ENCODE peak calls at places on chromosomes 13 and 19, in ten cellular contexts. Q is upper lobe of right lung, Z is fibroblast of lung, Y is sigmoid colon, A is cardiac muscle cell, R is lower lobe of right lung, L is OCI-LY7, D is tibial nerve, E is right lobe of liver, N is breast epithelium. M is an unnamed sample.
A peak's percentile ranks its signal among the peaks of the same experiment; 100 is the strongest.

GRCh38 chr19:19624032-19624570 is 3.9 kb downstream of the LPAR2 start:
- DNase-seq in D (no peak), N (no peak), A (no peak), R (no peak), L (no peak), Y (no peak), E (no peak), Z (no peak), Q (no peak), M (no peak)

GRCh38 chr13:61045197-61045596 is 370.5 kb downstream of the PCDH20 start:
- DNase-seq in L (no peak), A (no peak), E (no peak), R (no peak), N (no peak), Y (no peak), Q (no peak), D (no peak), Z (no peak), M (no peak)

GRCh38 chr13:35471466-35472307 is 4.8 kb downstream of the MAB21L1 start:
- DNase-seq in Y (no peak), Z (peak; percentile 33), A (peak; percentile 17), L (no peak), N (no peak), R (no peak), D (no peak), Q (no peak), E (no peak), M (no peak)

GRCh38 chr13:34941835-34942731 is at the start of gene NBEA:
- DNase-seq in D (peak; percentile 17), L (peak; percentile 81), Z (peak; percentile 60), Q (peak; percentile 89), Y (peak; percentile 85), A (peak; percentile 62), R (peak; percentile 77), E (peak; percentile 56), N (peak; percentile 63), M (peak; percentile 77)

GRCh38 chr13:33554919-33555791 is 262.8 kb upstream of the RFC3 start:
- DNase-seq in L (no peak), A (peak; percentile 20), R (no peak), Y (no peak), Z (peak; percentile 24), N (no peak), E (no peak), D (no peak), Q (no peak), M (no peak)

GRCh38 chr19:21749090-21749489 is 18.3 kb downstream of the ZNF100 start:
- DNase-seq in E (no peak), L (no peak), R (no peak), Z (no peak), Q (no peak), Y (no peak), D (no peak), N (no peak), A (peak; percentile 25), M (no peak)

GRCh38 chr19:33282036-33282686 is 20.2 kb downstream of the CEBPA start:
- DNase-seq in A (no peak), Y (no peak), Q (no peak), L (no peak), E (peak; percentile 68), D (no peak), R (no peak), Z (no peak), N (no peak), M (no peak)

GRCh38 chr13:112434032-112434431 is 57.9 kb downstream of the SPACA7 start:
- DNase-seq in D (no peak), E (no peak), R (no peak), L (no peak), Y (no peak), Z (no peak), Q (no peak), A (no peak), N (no peak), M (no peak)

GRCh38 chr13:67063036-67063435 is 167.1 kb downstream of the PCDH9 start:
- DNase-seq in L (no peak), Z (no peak), Q (no peak), N (peak; percentile 20), Y (no peak), D (no peak), R (no peak), A (no peak), E (no peak), M (no peak)

GRCh38 chr13:26324294-26324693 is 70.4 kb downstream of the CDK8 start:
- DNase-seq in Q (no peak), L (no peak), Y (no peak), R (no peak), N (no peak), A (no peak), D (no peak), E (no peak), Z (no peak), M (no peak)

GRCh38 chr13:50386527-50387123 is 371.4 kb downstream of the KCNRG start:
- DNase-seq in N (no peak), L (no peak), E (peak; percentile 57), Q (no peak), A (peak; percentile 58), Z (peak; percentile 85), R (no peak), D (no peak), Y (no peak), M (peak; percentile 25)

GRCh38 chr19:18364826-18365528 is 21.0 kb upstream of the GDF15 start:
- DNase-seq in Z (peak; percentile 100), Q (peak; percentile 86), N (peak; percentile 90), A (peak; percentile 100), L (peak; percentile 26), E (peak; percentile 82), R (peak; percentile 78), Y (peak; percentile 87), D (no peak), M (peak; percentile 42)

GRCh38 chr13:97395437-97396136 is 38.4 kb upstream of the RAP2A start:
- DNase-seq in R (no peak), L (no peak), Z (peak; percentile 55), E (no peak), Y (no peak), A (peak; percentile 40), D (no peak), Q (no peak), N (no peak), M (no peak)

GRCh38 chr13:20002766-20003165 is 44.2 kb downstream of the ZMYM2 start:
- DNase-seq in L (no peak), Z (no peak), R (no peak), Y (no peak), D (no peak), E (no peak), A (no peak), Q (no peak), N (no peak), M (no peak)

GRCh38 chr13:44159633-44160279 is 213.9 kb upstream of the SERP2 start:
- DNase-seq in A (no peak), E (no peak), R (no peak), N (peak; percentile 58), Z (no peak), L (no peak), D (no peak), Y (no peak), Q (no peak), M (no peak)

GRCh38 chr13:49976314-49977258 is 20.3 kb upstream of the TRIM13 start:
- DNase-seq in E (peak; percentile 66), N (no peak), A (peak; percentile 84), Y (peak; percentile 79), R (peak; percentile 79), D (peak; percentile 65), L (peak; percentile 87), Q (peak; percentile 76), Z (peak; percentile 77), M (peak; percentile 56)

GRCh38 chr19:5103061-5103701 is 134.3 kb downstream of the KDM4B start:
- DNase-seq in Y (peak; percentile 83), Q (no peak), D (peak; percentile 32), A (peak; percentile 54), E (peak; percentile 92), N (no peak), Z (peak; percentile 67), R (no peak), L (no peak), M (peak; percentile 61)
- H3K27ac ChIP-seq in Y (peak overlapping the region; percentile 44), Q (no peak overlapping the region), D (peak overlapping the region; percentile 41), A (peak overlapping the region; percentile 26), E (peak overlapping the region; percentile 49), N (peak overlapping the region; percentile 30), Z (no peak overlapping the region), R (no peak overlapping the region), L (no peak overlapping the region), M (peak overlapping the region; percentile 77)

DNA sequence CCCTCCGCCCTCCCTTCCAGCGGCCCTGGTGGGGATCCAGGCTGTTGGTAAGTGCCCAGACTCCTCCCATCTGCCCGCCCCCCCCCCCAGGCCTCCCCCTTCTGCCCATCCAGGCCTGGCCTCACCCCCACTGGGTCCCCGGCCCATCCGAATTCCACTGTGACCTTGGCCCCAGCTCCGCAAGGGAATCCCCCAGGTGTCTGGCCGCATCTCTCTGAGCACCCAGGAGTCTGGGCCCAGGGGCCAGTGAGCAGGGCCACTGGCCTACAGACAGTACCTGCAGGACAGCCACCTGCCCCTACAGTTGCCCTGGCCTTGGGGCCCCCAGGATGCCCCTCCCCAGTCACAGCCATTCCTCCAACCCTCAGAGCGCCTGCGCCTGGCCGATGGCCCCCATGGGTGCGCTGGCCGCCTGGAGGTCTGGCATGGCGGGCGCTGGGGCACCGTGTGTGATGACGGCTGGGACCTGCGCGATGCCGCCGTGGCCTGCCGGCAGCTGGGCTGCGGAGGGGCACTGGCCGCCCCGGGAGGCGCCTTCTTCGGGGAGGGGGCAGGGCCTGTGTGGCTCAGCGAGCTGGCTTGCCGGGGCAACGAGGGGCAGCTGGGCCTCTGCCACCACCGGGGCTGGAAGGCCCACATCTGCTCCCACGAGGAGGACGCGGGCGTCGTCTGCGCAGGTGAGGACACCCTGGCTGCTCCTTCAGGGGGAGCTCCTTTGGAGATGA is 912 bp downstream of the SSC5D start:
- DNase-seq in Q (no peak), Z (peak; percentile 19), E (no peak), D (no peak), N (no peak), L (no peak), A (peak; percentile 38), Y (peak; percentile 86), R (no peak), M (no peak)
- H3K4me1 ChIP-seq in Q (peaks cover 5% of the 10 kb centered on the region), Z (peaks cover 50% of the 10 kb centered on the region), E (no peaks in the 10 kb centered on the region), D (peaks cover 47% of the 10 kb centered on the region), N (peaks cover 22% of the 10 kb centered on the region), L (peaks cover 32% of the 10 kb centered on the region), A (peaks cover 23% of the 10 kb centered on the region), Y (peaks cover 94% of the 10 kb centered on the region), R (peaks cover 39% of the 10 kb centered on the region), M (peaks cover 63% of the 10 kb centered on the region)

DNA sequence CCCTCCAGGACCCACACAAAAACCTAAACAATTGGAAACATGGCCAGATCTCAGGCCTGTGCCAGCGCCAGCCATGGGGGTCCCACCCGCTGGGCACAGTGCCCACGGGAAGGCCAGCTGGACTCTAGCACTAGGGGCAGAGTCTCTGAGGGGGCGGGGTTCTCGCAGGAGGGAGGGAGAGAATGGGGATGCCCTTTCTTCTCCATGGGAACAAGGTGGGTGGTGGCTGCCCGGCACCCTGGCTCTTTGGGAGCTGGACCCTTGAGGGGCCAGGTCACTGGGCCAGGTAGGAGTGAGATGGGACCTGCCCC is 8.4 kb downstream of the LYL1 start:
- DNase-seq in E (peak; percentile 54), L (no peak), D (no peak), R (no peak), A (no peak), Z (no peak), Y (peak; percentile 75), Q (no peak), N (no peak), M (no peak)
- H3K27ac ChIP-seq in E (no peak overlapping the region), L (no peak overlapping the region), D (peak overlapping the region; percentile 77), R (peak overlapping the region; percentile 72), A (no peak overlapping the region), Z (no peak overlapping the region), Y (peak overlapping the region; percentile 85), Q (peak overlapping the region; percentile 72), N (peak overlapping the region; percentile 90), M (peak overlapping the region; percentile 97)

GRCh38 chr19:45524575-45525129 is 17.4 kb downstream of the VASP start:
- DNase-seq in R (no peak), Z (no peak), A (no peak), E (peak; percentile 78), D (no peak), L (no peak), Y (no peak), Q (no peak), N (no peak), M (no peak)
- H3K4me1 ChIP-seq in R (peaks cover 35% of the 10 kb centered on the region), Z (peaks cover 6% of the 10 kb centered on the region), A (no peaks in the 10 kb centered on the region), E (no peaks in the 10 kb centered on the region), D (peaks cover 8% of the 10 kb centered on the region), L (peaks cover 4% of the 10 kb centered on the region), Y (peaks cover 18% of the 10 kb centered on the region), Q (no peaks in the 10 kb centered on the region), N (no peaks in the 10 kb centered on the region), M (peaks cover 53% of the 10 kb centered on the region)

M was measured in left ventricle myocardium inferior.